ENCODE peak calls at places on chromosomes 4 and X, in ten cellular contexts. O, P, Z, A, Q, F, U, G, B and Y are unnamed samples.

GRCh38 chrX:45596190-45596808 is 395.6 kb upstream of the DIPK2B start:
- DNase-seq in O (no peak), P (no peak), Z (no peak), A (no peak), Q (peak), F (no peak), U (no peak), G (no peak), B (peak), Y (no peak)

GRCh38 chrX:20159811-20160385 is 18.3 kb upstream of the EIF1AX start:
- DNase-seq in O (peak), P (no peak), Z (no peak), A (no peak), Q (no peak), F (no peak), U (no peak), G (no peak), B (no peak), Y (no peak)

GRCh38 chrX:47595701-47596655 is 13.7 kb downstream of the TIMP1 start:
- DNase-seq in O (no peak), P (no peak), Z (no peak), A (no peak), Q (peak), F (no peak), U (no peak), G (no peak), B (peak), Y (no peak)

GRCh38 chrX:125205918-125206665 is 113.6 kb upstream of the TEX13C start:
- DNase-seq in O (peak), P (no peak), Z (peak), A (no peak), Q (no peak), F (no peak), U (peak), G (peak), B (no peak), Y (peak)

GRCh38 chr4:150720973-150721518 is 139.1 kb downstream of the MAB21L2 start:
- DNase-seq in O (no peak), P (no peak), Z (no peak), A (no peak), Q (peak), F (no peak), U (no peak), G (no peak), B (no peak), Y (no peak)

GRCh38 chrX:132292753-132293152 is 73.5 kb upstream of the RAP2C start:
- DNase-seq in O (peak), P (no peak), Z (no peak), A (peak), Q (peak), F (no peak), U (peak), G (peak), B (peak), Y (no peak)

GRCh38 chr4:147312376-147313046 is 168.4 kb upstream of the EDNRA start:
- DNase-seq in O (no peak), P (no peak), Z (no peak), A (no peak), Q (peak), F (no peak), U (no peak), G (peak), B (peak), Y (no peak)

GRCh38 chrX:46554942-46555341 is 9.7 kb upstream of the ZNF674 start:
- DNase-seq in O (no peak), P (no peak), Z (no peak), A (no peak), Q (peak), F (no peak), U (peak), G (no peak), B (peak), Y (no peak)

GRCh38 chr4:151807220-151807619 is 46.4 kb upstream of the GATB start:
- DNase-seq in O (no peak), P (no peak), Z (no peak), A (no peak), Q (peak), F (no peak), U (no peak), G (no peak), B (no peak), Y (no peak)

GRCh38 chr4:111450867-111451266 is 694.4 kb upstream of the FAM241A start:
- DNase-seq in O (no peak), P (no peak), Z (no peak), A (peak), Q (no peak), F (no peak), U (no peak), G (no peak), B (peak), Y (no peak)

GRCh38 chrX:15204130-15204751 is 65.6 kb downstream of the ASB9 start:
- DNase-seq in O (no peak), P (no peak), Z (no peak), A (no peak), Q (no peak), F (no peak), U (no peak), G (no peak), B (no peak), Y (no peak)

GRCh38 chrX:153464116-153464515 is 6.3 kb downstream of the HAUS7 start:
- DNase-seq in O (no peak), P (no peak), Z (no peak), A (no peak), Q (no peak), F (no peak), U (no peak), G (no peak), B (no peak), Y (no peak)

GRCh38 chrX:56745019-56745418 is 16.0 kb downstream of the NBDY start:
- DNase-seq in O (no peak), P (no peak), Z (no peak), A (peak), Q (peak), F (no peak), U (peak), G (no peak), B (peak), Y (no peak)

GRCh38 chrX:153685179-153685536 is 2.6 kb upstream of the SLC6A8 start:
- DNase-seq in O (peak), P (no peak), Z (peak), A (no peak), Q (no peak), F (no peak), U (no peak), G (peak), B (no peak), Y (peak)

GRCh38 chr4:56741595-56741994 is 60.5 kb upstream of the HOPX start:
- DNase-seq in O (no peak), P (no peak), Z (no peak), A (no peak), Q (no peak), F (no peak), U (no peak), G (no peak), B (no peak), Y (no peak)

GRCh38 chr4:88725986-88726385 is 28.4 kb upstream of the NAP1L5 start:
- DNase-seq in O (no peak), P (no peak), Z (no peak), A (no peak), Q (no peak), F (no peak), U (no peak), G (no peak), B (peak), Y (no peak)

GRCh38 chr4:75048208-75048879 is 115.4 kb downstream of the PARM1 start:
- DNase-seq in O (peak), P (no peak), Z (no peak), A (no peak), Q (no peak), F (no peak), U (no peak), G (peak), B (no peak), Y (no peak)

GRCh38 chr4:127965803-127966175 is 583 bp downstream of the ABHD18 start:
- DNase-seq in O (peak), P (peak), Z (peak), A (peak), Q (peak), F (peak), U (peak), G (no peak), B (peak), Y (peak)

GRCh38 chr4:127968565-127968964 is 3.4 kb downstream of the ABHD18 start:
- DNase-seq in O (no peak), P (no peak), Z (no peak), A (no peak), Q (no peak), F (no peak), U (no peak), G (no peak), B (no peak), Y (no peak)

GRCh38 chr4:127967141-127967775 is 2.1 kb downstream of the ABHD18 start:
- DNase-seq in O (no peak), P (no peak), Z (no peak), A (no peak), Q (no peak), F (no peak), U (no peak), G (no peak), B (peak), Y (no peak)

GRCh38 chr4:127959794-127960193 is 5.2 kb downstream of the MFSD8 start:
- DNase-seq in O (no peak), P (no peak), Z (no peak), A (no peak), Q (no peak), F (no peak), U (no peak), G (no peak), B (no peak), Y (no peak)

DNA sequence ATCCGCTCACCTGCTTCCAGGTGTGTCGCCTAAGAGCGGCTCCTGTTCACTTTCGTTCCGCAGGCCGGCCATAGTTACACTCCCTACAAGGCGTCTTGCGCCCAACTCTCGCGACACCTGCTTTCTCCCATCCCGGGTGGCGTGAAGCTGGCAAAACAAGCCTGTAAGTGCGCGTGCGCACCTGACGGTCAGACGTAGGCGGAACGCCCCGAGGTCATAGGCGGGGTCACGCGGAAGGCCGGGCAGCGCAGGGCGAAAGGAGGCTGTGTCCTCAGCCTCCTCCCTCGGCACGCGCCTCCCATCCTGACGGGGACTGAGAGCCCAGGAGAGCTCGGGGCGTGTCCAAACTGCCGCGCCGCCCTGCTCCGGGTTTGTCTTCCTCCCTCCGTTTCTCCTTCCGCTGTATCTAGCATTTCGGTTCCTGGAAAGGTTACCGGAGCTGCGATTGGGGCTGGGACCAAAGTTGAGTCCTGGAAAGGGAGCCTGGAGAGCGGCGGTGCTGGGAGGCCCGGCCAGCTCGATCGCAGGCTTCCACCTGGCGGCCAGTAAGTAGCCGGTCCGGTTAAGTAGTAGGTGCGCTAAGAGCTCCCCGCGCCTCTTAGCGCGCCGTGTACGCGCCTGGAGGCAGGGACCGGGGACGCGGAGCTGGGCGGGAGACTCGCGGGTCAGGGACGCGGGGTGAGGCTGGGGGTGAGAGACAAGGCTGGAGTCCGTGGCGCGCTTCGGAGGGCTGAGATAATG is at the start of the genes ABHD18 and MFSD8:
- DNase-seq in O (peak), P (peak), Z (peak), A (peak), Q (peak), F (peak), U (peak), G (peak), B (peak), Y (peak)
- TF ChIP-seq CTCF in O (peak), P (no peak), Z (peak), A (peak), Q (peak), F (peak), U (no peak), G (peak), B (peak), Y (peak)

DNA sequence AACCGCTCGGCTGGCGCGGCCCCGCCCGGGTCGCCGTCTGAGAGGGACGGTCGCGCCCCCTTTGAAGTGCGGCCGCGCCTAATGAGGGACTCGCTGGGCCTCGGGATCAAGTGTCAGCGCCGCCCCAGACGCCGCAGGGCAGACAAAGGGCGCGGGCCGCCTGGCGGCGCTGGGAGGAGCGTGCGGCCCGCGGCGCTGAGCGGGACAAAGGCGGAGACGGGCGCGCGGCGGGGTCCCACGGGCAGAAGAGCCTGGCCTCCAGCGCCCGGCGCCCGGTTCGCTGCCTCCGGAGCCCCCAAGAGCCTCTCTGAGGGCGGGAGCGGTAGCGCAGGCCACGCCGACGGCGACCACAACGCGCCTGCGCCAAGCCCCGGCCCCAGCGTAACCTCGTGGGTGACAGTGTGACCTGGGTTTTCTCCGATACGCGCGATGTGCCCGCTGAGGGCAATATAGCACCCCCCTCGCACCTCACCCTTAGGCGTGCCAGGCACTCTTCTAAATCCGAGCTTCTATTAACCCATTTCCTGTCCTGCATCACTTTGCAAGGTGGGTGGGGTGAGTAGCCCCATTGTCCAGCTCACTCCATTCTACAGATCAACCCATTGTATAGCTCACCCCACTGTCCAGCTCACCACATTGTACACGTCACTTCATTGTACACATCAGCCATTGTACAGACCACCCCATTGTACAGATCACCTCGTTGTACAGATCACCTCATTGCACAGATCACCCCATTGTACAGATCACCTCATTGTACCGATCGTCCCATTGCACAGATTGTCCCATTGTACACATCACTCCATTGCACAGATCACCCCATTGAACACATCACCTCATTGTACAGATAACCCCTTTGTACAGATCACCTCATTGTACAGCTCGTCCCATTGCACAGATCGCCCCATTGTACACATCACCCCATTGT is 33.7 kb upstream of the STX18 start:
- DNase-seq in O (peak), P (peak), Z (peak), A (no peak), Q (peak), F (peak), U (peak), G (peak), B (peak), Y (peak)
- H3K4me3 ChIP-seq in O (peak), P (peak), Z (peak), A (peak), Q (peak), F (peak), U (peak), G (peak), B (peak), Y (peak)

DNA sequence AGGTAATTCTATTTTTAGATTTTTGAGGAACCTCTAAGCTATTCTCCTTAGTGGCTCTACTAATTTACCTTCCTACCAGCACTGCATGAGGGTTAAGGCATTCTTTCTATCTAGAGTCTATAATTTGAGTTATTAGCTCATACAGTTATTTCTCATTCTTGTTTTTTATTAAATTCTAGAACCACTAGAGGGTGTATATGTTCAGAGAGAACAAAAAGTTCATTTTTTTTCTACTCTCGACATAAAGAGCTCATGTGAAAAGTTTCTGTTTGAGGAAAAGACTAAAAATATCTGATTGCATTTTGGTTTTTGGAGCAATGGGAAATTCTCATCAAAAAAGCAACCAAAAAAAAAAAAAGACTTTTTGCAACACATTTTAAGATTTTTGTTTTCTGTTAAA is 57.0 kb upstream of the LRAT start:
- DNase-seq in O (no peak), P (no peak), Z (no peak), A (no peak), Q (no peak), F (no peak), U (no peak), G (no peak), B (peak), Y (no peak)
- TF ChIP-seq CTCF in O (peak), P (no peak), Z (no peak), A (peak), Q (peak), F (peak), U (peak), G (peak), B (peak), Y (no peak)

DNA sequence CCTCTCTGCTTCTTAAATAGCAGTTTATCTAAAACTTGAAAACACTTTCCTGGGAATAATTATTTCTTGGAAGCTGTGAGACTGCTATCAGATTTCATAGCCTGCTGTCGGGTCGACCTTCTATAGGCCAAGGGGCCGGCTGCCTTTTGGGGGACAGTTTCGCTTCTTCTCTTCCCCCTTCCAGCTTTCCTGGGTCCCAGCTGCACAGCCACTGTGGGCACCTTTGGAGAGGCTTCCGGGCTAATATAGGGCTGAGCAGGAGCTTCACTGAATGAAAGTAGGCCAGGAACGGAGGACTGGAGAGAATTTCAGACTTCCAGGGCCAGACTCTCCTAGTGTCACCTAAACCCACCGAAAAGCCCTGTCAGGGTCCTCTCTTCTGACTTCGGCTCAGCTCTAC is 620.7 kb downstream of the BCOR start:
- DNase-seq in O (no peak), P (peak), Z (no peak), A (no peak), Q (no peak), F (no peak), U (no peak), G (no peak), B (no peak), Y (no peak)
- H3K4me3 ChIP-seq in O (no peak), P (no peak), Z (no peak), A (no peak), Q (no peak), F (no peak), U (no peak), G (no peak), B (no peak), Y (no peak)

GRCh38 chrX:70332600-70332999 is 42.7 kb downstream of the KIF4A start:
- DNase-seq in O (no peak), P (no peak), Z (no peak), A (no peak), Q (no peak), F (no peak), U (peak), G (no peak), B (no peak), Y (no peak)
- TF ChIP-seq CTCF in O (peak), P (no peak), Z (no peak), A (peak), Q (peak), F (no peak), U (no peak), G (peak), B (peak), Y (no peak)

DNA sequence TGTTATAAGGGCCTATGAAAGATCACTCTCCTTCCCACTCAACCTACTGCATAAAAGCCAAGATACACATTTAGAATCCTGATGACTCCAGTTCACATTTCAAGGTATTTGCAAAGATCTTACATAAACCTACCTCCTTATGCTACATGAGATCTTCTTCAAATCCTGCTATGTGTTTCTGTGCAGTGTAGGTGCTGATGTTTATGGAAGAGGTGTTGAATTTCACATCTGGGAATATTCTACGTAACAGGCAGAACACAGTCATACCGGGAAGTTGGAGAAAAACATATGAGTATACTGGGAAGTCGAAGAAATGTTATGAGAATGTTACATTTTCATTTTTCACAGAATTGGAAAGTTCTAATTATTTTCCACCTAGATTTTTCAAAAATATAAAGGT is 899.0 kb downstream of the STIM2 start:
- DNase-seq in O (no peak), P (no peak), Z (no peak), A (no peak), Q (peak), F (no peak), U (no peak), G (no peak), B (peak), Y (no peak)
- H3K4me3 ChIP-seq in O (no peak), P (no peak), Z (no peak), A (no peak), Q (no peak), F (no peak), U (no peak), G (no peak), B (no peak), Y (no peak)

GRCh38 chr4:27027428-27027827 is 166.8 kb downstream of the STIM2 start:
- DNase-seq in O (no peak), P (no peak), Z (no peak), A (no peak), Q (no peak), F (no peak), U (no peak), G (no peak), B (no peak), Y (no peak)
- TF ChIP-seq CTCF in O (no peak), P (no peak), Z (no peak), A (no peak), Q (no peak), F (no peak), U (no peak), G (no peak), B (no peak), Y (no peak)

DNA sequence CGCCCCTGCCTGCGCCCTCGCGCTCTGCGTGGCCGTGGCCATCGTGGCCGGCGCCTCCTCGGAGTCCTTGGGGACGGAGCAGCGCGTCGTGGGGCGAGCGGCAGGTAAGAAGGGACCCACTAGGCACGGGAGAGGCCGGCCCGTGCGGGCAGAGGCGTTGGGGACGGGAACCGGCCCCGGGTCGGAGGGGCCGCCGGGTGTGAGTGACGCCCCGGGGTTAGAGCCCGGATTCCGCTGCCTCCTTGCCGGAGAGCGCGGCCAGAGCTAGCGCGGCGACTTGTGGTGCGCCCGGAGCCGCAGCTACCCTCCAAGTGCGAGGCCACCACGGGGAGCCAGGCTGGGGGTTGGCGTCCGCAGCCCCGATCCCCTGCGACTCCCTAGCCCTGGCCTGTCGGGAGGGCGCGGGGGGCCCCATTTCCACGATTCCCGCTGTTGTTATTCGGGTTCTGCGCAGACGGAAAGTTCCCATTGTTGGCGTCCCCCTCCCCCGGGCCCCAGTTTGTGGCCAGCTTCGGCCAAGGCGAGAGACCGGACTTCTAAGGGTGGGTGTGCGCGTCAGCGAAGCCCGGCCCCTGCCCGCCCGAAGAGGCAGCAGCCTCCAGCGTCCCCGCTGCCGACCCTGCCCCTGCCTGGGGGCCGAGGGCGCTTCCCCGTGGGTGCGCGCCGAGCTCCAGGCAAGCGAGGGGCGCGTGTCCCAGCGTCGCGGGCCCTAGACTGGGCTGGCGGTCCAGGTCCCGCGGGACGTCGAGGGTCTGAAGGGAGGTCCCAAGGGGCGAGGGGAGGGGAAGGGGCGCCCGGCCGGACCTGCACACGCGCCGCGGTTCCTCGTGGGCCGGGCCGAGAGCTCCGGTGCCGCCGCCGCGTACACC is 1.1 kb downstream of the FGFR3 start:
- DNase-seq in O (peak), P (no peak), Z (no peak), A (no peak), Q (no peak), F (no peak), U (peak), G (peak), B (no peak), Y (no peak)
- H3K4me3 ChIP-seq in O (peak), P (peak), Z (peak), A (peak), Q (peak), F (peak), U (peak), G (peak), B (no peak), Y (peak)